ENCODE peak calls at places on chromosomes 16 and 17, in nine cellular contexts. Q is sigmoid colon, T is transverse colon, B is HCT116, O is breast epithelium, R is suprapubic skin, U is endothelial cell of umbilical vein, P is upper lobe of left lung, F is stomach. K is an unnamed sample.
A peak's percentile ranks its signal among the peaks of the same experiment; 100 is the strongest.

GRCh38 chr16:65624696-65625095 is 502.8 kb upstream of the CDH11 start:
- DNase-seq in Q (no peak), T (no peak), B (no peak), O (no peak), R (no peak), U (no peak), P (no peak), F (no peak), K (no peak)

GRCh38 chr17:18377437-18378204 is at the start of gene EVPLL:
- DNase-seq in Q (peak; percentile 70), T (peak; percentile 81), B (no peak), O (peak; percentile 75), R (peak; percentile 84), U (no peak), P (peak; percentile 87), F (peak; percentile 82), K (no peak)

GRCh38 chr16:12092347-12092882 is 115.9 kb downstream of the SNX29 start:
- DNase-seq in Q (no peak), T (no peak), B (peak; percentile 7), O (peak; percentile 12), R (no peak), U (peak; percentile 47), P (no peak), F (no peak), K (no peak)

GRCh38 chr16:28931801-28932225 is at the start of gene CD19:
- DNase-seq in Q (no peak), T (no peak), B (no peak), O (no peak), R (no peak), U (no peak), P (no peak), F (no peak), K (no peak)

GRCh38 chr17:28216528-28216927 is 102.5 kb upstream of the TMEM97 start:
- DNase-seq in Q (no peak), T (no peak), B (no peak), O (no peak), R (no peak), U (no peak), P (no peak), F (no peak), K (no peak)

GRCh38 chr16:4538386-4539235 is at the start of gene CDIP1:
- DNase-seq in Q (peak; percentile 99), T (peak; percentile 97), B (peak; percentile 89), O (peak; percentile 99), R (peak; percentile 99), U (peak; percentile 97), P (peak; percentile 99), F (peak; percentile 99), K (peak; percentile 100)

GRCh38 chr16:17831330-17831729 is 360.6 kb upstream of the XYLT1 start:
- DNase-seq in Q (no peak), T (no peak), B (no peak), O (no peak), R (no peak), U (no peak), P (no peak), F (no peak), K (no peak)

GRCh38 chr17:60863892-60864673 is 186.4 kb downstream of the BCAS3 start:
- DNase-seq in Q (no peak), T (no peak), B (no peak), O (no peak), R (no peak), U (no peak), P (no peak), F (no peak), K (no peak)

GRCh38 chr17:71110326-71110725 is 941.0 kb downstream of the KCNJ2 start:
- DNase-seq in Q (no peak), T (no peak), B (peak; percentile 12), O (no peak), R (no peak), U (no peak), P (no peak), F (no peak), K (no peak)

DNA sequence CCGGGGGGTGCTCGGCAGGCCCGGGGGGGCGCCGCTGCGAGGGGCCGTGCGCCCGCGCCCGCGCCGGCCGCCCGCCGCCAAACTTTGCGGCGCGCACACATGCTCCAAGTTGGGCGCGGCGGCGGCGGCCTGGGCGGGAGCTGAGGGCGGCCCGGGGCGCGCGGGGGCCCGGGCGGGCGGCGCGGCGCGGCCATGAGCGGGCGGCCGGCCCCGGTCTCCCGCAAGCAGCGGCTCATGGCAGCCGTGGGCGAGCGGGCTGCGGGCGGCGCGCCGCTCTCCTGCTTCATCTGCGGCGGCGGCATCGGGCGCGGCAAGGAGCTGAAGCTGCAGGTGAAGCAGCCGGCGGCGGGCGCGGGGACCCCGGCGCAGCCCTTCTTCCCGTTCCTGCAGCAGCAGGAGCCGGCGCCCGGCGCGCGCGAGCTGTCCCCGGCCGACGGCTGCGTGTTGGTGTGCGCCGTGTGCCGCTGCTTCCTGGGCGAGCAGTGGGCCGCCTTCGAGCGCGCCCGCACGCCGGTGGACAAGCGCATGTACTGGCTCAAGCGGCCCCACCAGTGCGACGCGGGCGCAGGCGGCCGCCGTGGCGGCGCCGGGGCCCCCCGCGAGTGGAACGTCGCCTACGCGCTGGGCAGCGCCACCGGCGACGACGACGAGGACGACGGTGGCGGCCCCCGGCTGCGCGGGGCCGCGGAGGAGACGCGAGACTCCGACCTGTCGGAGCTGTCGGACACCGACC is 57.2 kb upstream of the CIBAR2 start:
- DNase-seq in Q (no peak), T (no peak), B (no peak), O (no peak), R (no peak), U (no peak), P (peak; percentile 88), F (no peak), K (no peak)
- TF ChIP-seq POLR2A in Q (no peak), T (no peak), B (no peak), O (no peak), R (no peak), U (no peak), P (no peak), F (no peak), K (no peak)

DNA sequence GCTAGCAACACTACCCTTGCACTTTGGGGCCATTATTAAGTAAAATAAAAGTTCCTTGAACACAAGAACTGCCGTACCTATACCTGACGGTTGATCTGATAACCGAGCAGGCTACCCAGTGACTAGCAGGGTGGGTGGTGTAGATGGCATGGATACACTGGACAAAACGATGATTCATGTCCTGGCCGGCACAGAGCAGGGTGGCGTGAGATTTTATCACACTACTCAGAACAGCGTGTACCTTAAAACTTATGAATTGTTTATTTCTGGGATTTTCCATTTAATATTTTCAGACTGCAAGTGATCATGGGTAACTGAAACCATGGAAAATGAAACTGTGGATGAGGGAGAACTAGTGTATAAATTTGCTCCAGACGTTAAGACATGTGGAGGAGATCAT is 41.0 kb upstream of the MSI2 start:
- DNase-seq in Q (no peak), T (no peak), B (no peak), O (peak; percentile 65), R (no peak), U (peak; percentile 54), P (no peak), F (peak; percentile 30), K (peak; percentile 34)
- TF ChIP-seq POLR2AphosphoS5 in Q (no peak), T (no peak), B (no peak), O (no peak), R (no peak), U (peak; percentile 29), P (no peak), F (no peak), K (no peak)

DNA sequence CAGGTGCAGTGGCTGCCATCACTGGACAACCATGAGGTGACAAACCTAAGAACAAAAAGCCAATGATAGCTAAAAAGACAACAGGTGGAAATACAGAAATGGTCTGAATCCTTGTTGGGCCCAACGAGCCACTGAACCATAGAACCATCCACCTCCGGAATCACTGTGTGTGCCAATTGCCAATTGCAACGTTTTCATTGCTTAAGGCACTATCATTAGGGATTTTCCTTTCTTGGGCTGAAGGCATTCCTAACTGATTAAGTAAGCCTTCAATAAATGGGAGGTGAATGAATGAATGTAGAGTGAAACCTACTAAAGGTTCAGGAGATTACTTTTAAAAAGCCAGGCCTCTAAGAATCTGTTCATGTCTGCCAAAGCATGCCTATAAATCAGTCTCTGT is 3.6 kb downstream of the USP31 start:
- DNase-seq in Q (no peak), T (no peak), B (no peak), O (no peak), R (no peak), U (peak; percentile 48), P (no peak), F (no peak), K (no peak)
- TF ChIP-seq CTCF in Q (no peak), T (no peak), B (no peak), O (no peak), R (no peak), U (no peak), P (no peak), F (no peak), K (no peak)

DNA sequence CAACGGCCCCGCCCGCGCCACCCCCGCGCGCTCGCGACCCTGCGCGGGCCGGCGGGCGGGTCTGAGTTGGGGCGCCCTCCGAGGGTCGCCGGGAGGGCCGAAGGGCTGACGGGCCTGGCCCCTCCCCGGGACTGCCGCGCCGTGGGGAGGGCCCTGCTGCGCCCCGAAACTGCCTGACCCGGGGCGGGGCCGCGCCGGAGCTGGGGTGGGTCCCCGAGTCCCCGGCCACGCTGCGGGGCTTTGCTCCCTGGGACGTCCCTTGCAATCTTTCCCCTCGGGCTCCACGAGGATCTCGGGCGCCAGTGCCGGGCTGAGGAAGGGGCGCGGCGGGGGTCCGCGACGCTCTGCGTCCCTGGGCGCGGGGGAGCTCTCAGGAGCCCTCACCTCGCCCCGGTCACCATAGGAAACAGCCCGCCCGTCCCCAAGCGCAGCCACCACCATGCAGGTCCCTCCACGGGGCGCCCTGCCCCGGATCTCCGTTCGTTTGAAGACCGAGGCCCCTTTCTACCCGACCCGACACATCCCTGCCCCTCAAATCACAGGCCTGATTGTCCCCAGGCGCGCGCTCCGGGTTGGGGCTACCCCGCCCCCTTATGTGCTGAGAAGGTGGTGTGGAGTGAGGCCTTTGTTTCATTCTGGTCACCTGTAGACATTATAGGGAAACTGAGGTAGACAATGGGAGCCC is 527 bp upstream of the ACTG1 start:
- DNase-seq in Q (peak; percentile 92), T (peak; percentile 80), B (no peak), O (peak; percentile 73), R (no peak), U (no peak), P (peak; percentile 90), F (peak; percentile 70), K (peak; percentile 95)
- TF ChIP-seq POLR2A in Q (peak; percentile 22), T (no peak), B (no peak), O (peak; percentile 15), R (no peak), U (no peak), P (no peak), F (no peak), K (peak; percentile 67)

DNA sequence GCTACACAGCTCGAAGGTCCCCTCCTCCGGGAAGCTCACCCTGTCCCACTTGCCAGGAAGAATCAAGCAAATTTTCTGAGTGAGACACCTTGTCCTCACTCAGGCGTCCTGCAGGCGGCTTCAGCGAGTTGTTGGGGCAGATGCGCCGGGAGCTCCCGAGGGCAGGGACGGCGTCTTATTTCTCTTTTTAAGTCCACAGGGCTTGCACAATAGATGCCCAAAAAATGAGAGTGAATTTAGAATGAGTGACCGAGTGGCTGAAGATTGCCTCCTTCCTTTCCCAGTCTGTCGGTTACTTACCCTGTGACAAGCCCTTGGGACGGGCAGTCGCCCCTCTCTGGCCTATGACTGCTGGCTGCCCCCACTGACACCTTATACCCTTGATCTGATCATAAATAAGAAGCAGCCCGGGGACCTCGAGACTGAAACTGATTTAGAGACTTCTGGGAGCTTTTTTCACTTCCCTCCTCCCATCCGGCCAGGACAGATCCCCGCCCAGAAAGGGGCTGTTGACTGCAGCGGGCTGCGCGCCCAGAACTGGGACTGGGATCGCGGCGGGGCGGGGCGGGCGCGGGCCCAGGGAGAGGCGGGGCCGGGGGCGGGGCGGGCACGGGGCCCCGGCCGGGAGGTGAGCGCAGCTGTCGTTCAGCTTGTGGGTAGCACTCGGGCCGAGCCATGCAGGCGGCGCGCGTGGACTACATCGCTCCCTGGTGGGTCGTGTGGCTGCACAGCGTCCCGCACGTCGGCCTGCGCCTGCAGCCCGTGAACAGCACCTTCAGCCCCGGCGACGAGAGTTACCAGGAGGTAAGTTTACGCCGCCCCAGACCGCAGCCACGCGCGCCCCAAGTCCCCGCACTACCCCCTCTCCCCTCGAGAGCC is at the start of gene TTYH2:
- DNase-seq in Q (peak; percentile 96), T (peak; percentile 90), B (peak; percentile 81), O (peak; percentile 82), R (peak; percentile 92), U (peak; percentile 73), P (peak; percentile 96), F (peak; percentile 88), K (peak; percentile 96)
- TF ChIP-seq POLR2AphosphoS5 in Q (peak; percentile 63), T (peak; percentile 54), B (peak; percentile 78), O (no peak), R (peak; percentile 15), U (peak; percentile 40), P (peak; percentile 75), F (peak; percentile 64), K (peak; percentile 66)